ENCODE peak calls at places on chromosomes 3 and 15, in five cellular contexts. U is HCT116, N is body of pancreas, Q is tibial nerve, G is spleen. M is an unnamed sample.

GRCh38 chr3:171772427-171773056 is 37.7 kb downstream of the PLD1 start:
- DNase-seq in U (peak), N (peak), Q (peak), G (no peak), M (no peak)

GRCh38 chr15:70083423-70083822 is 14.3 kb downstream of the TLE3 start:
- DNase-seq in U (no peak), N (no peak), Q (no peak), G (no peak), M (no peak)

GRCh38 chr15:75952512-75952911 is 48.8 kb downstream of the FBXO22 start:
- DNase-seq in U (no peak), N (no peak), Q (no peak), G (no peak), M (no peak)

GRCh38 chr3:58236527-58237237 is 910 bp upstream of the ABHD6 start:
- DNase-seq in U (no peak), N (no peak), Q (no peak), G (peak), M (peak)

GRCh38 chr3:126023390-126023789 is 54.4 kb downstream of the ROPN1B start:
- DNase-seq in U (no peak), N (no peak), Q (no peak), G (no peak), M (peak)

GRCh38 chr3:138890555-138891187 is 55.9 kb upstream of the PIK3CB start:
- DNase-seq in U (no peak), N (peak), Q (no peak), G (no peak), M (peak)

GRCh38 chr3:152202976-152203626 is 65.6 kb upstream of the MBNL1 start:
- DNase-seq in U (no peak), N (no peak), Q (no peak), G (no peak), M (no peak)

GRCh38 chr3:42762046-42762724 is 10.9 kb downstream of the CCDC13 start:
- DNase-seq in U (no peak), N (peak), Q (no peak), G (no peak), M (peak)

GRCh38 chr15:80643296-80643965 is 51.7 kb upstream of the ABHD17C start:
- DNase-seq in U (no peak), N (no peak), Q (no peak), G (no peak), M (no peak)

GRCh38 chr15:63985221-63986184 is 60.8 kb downstream of the DAPK2 start:
- DNase-seq in U (no peak), N (peak), Q (no peak), G (peak), M (peak)

GRCh38 chr3:111747490-111747889 is 111.6 kb upstream of the PHLDB2 start:
- DNase-seq in U (no peak), N (no peak), Q (no peak), G (no peak), M (no peak)

GRCh38 chr3:126523745-126524428 is at the start of gene CHST13:
- DNase-seq in U (no peak), N (peak), Q (no peak), G (peak), M (no peak)

GRCh38 chr3:113054552-113054951 is 63.8 kb downstream of the GTPBP8 start:
- DNase-seq in U (no peak), N (no peak), Q (no peak), G (no peak), M (no peak)

DNA sequence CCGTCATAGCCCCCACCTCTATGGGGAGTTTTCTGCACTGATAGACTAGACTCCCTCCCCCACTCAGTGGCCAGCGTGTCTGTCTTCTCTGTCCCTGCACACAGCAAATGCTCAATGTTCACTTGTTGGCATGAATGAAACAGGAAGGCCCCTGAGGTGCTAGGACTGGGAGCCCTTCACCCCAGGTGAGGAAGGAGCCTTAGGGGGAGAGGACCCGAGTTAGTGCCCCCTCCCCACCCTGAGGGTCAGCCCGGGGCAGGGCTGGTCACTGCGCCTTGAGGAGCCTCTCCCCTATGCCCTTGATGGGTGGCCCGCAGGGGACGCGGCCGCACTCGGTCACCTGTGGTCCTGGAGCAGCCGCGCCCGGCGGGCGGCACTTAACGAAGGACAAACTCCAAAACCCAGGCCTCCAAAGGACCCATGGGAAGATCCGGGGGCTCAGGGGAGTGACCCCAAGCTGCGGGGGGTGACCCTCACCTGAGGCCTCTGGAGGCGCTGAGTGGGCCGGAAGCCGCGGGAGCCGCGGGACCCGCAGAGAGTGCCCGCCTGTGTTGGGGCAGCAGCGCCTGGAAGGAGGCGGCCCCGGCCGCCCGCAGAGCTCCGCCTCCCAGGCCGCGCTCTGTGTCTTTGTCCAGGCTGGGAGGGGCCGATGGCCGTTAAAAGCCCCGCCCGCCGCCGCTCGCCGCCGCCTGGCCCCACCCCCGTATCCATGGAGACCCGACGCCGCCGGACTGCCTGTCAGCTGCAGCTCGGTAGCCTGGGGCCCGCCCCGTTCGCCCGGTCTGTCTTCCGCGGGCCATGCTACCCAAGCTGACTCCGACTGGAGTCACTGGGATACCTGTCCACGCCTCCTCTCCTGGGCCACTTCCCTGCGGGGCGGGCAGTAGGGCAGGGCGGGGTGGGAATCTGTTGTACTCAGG is 15.4 kb upstream of the FANCD2 start:
- DNase-seq in U (peak), N (peak), Q (peak), G (peak), M (peak)
- H3K4me3 ChIP-seq in U (peak), N (peak), Q (peak), G (peak), M (peak)

DNA sequence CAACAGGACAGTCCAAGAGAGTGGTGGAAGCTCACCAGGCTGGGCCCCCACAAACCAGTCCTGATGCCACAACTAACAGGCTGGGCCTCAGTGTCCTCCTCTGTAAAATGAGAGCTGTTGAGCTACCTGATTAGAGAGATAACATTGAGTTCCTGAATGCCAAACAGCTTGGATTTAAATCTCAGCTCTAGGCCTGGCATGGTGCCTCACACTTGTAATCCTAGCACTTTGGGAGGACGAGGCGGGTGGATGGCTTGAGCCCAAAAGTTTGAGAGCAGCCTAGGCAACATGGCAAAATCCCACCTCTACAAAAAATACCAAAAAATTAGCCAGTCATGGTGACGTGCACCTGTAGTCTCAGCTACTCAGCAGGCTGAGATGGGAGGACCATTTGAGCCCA is 20.1 kb upstream of the TMCC1 start:
- DNase-seq in U (no peak), N (no peak), Q (no peak), G (no peak), M (no peak)
- TF ChIP-seq POLR2A in U (no peak), N (no peak), Q (no peak), G (no peak), M (no peak)

GRCh38 chr15:24678485-24678884 is 2.9 kb downstream of the NPAP1 start:
- DNase-seq in U (no peak), N (no peak), Q (no peak), G (no peak), M (no peak)
- TF ChIP-seq CTCF in U (no peak), N (no peak), Q (no peak), G (no peak), M (no peak)

GRCh38 chr15:40104296-40104864 is 4.3 kb downstream of the BMF start:
- DNase-seq in U (no peak), N (no peak), Q (no peak), G (no peak), M (no peak)

GRCh38 chr15:40105517-40106202 is 3.0 kb downstream of the BMF start:
- DNase-seq in U (no peak), N (no peak), Q (no peak), G (peak), M (peak)

GRCh38 chr15:40103864-40104271 is 4.8 kb downstream of the BMF start:
- DNase-seq in U (no peak), N (no peak), Q (no peak), G (peak), M (no peak)

GRCh38 chr15:40106203-40107161 is 2.2 kb downstream of the BMF start:
- DNase-seq in U (no peak), N (peak), Q (peak), G (peak), M (peak)

GRCh38 chr15:40104865-40105516 is 3.7 kb downstream of the BMF start:
- DNase-seq in U (peak), N (peak), Q (peak), G (peak), M (peak)
- H3K4me3 ChIP-seq in U (no peak), N (no peak), Q (no peak), G (no peak), M (no peak)

GRCh38 chr15:82046668-82047492 is 1.1 kb upstream of the MEX3B start:
- DNase-seq in U (peak), N (peak), Q (peak), G (peak), M (peak)
- TF ChIP-seq POLR2A in U (no peak), N (peak), Q (peak), G (no peak), M (no peak)

GRCh38 chr3:140128217-140129137 is 193.5 kb downstream of the CLSTN2 start:
- DNase-seq in U (peak), N (peak), Q (no peak), G (no peak), M (no peak)
- TF ChIP-seq CTCF in U (peak), N (peak), Q (no peak), G (no peak), M (no peak)